ENCODE peak calls at places on chromosomes 2 and 18, in seven cellular contexts. W, K, D, P, V, T and Y are unnamed samples.
A peak's percentile ranks its signal among the peaks of the same experiment; 100 is the strongest.

GRCh38 chr18:21115519-21116411 is 4.2 kb upstream of the ROCK1 start:
- DNase-seq in K (no peak), P (no peak), D (no peak), W (no peak), V (no peak), T (no peak), Y (no peak)

GRCh38 chr2:201618744-201619654 is 24.3 kb downstream of the TMEM237 start:
- DNase-seq in V (peak; percentile 29), T (no peak), K (no peak), P (no peak), W (peak; percentile 48), D (no peak), Y (no peak)

GRCh38 chr2:109173311-109174171 is 44.5 kb downstream of the SH3RF3 start:
- DNase-seq in V (peak; percentile 16), P (no peak), K (no peak), W (peak; percentile 53), T (no peak), D (no peak), Y (no peak)

GRCh38 chr2:183996825-183997823 is 601.2 kb upstream of the ZNF804A start:
- DNase-seq in K (no peak), D (no peak), V (no peak), T (no peak), W (peak; percentile 5), P (no peak), Y (no peak)

GRCh38 chr18:9348079-9348671 is 13.6 kb downstream of the TWSG1 start:
- DNase-seq in T (peak; percentile 60), V (no peak), W (no peak), P (no peak), K (no peak), D (no peak), Y (no peak)

GRCh38 chr2:85728883-85729824 is 24.6 kb upstream of the ATOH8 start:
- DNase-seq in T (no peak), V (peak; percentile 85), W (peak; percentile 90), D (peak; percentile 71), P (peak; percentile 65), K (peak; percentile 39), Y (peak; percentile 54)

GRCh38 chr2:239903210-239903609 is 121.9 kb downstream of the NDUFA10 start:
- DNase-seq in T (no peak), P (no peak), W (no peak), V (no peak), D (no peak), K (no peak), Y (no peak)

GRCh38 chr2:216560695-216561370 is 62.2 kb downstream of the RPL37A start:
- DNase-seq in V (no peak), W (no peak), K (no peak), D (no peak), T (no peak), P (no peak), Y (no peak)

GRCh38 chr2:75222527-75222926 is 23.2 kb upstream of the TACR1 start:
- DNase-seq in D (no peak), W (no peak), T (no peak), V (no peak), K (no peak), P (no peak), Y (no peak)

GRCh38 chr2:75224636-75225094 is 25.3 kb upstream of the TACR1 start:
- DNase-seq in K (no peak), P (no peak), D (no peak), V (no peak), T (no peak), W (peak; percentile 28), Y (peak; percentile 27)

GRCh38 chr2:75226617-75227016 is 27.3 kb upstream of the TACR1 start:
- DNase-seq in K (no peak), V (no peak), T (no peak), P (no peak), D (no peak), W (no peak), Y (no peak)

GRCh38 chr2:75226099-75226498 is 26.8 kb upstream of the TACR1 start:
- DNase-seq in W (no peak), D (no peak), T (no peak), K (no peak), P (no peak), V (no peak), Y (no peak)

DNA sequence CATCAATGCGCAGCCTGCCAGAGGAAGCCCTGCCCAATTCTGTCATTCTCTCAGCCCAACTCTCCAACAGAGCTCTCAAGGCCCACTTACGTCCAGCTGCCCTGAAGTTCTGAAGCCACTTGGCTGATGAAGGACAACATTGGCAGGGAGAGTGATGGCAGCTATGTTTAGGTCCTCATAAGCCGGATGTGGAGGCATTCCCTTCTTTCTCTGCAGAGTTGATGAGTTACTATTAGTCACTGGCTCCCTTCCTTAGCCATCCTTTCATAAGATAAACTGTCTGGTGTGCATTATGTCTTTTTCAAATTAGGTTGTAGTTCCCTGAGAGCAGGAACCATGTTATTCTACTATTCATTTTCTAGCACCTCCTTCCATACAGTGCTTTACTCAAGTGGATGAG is 22.6 kb upstream of the TACR1 start:
- DNase-seq in W (no peak), K (no peak), V (no peak), T (no peak), P (no peak), D (no peak), Y (no peak)
- TF ChIP-seq JUND in W (no peak), K (no peak), V (no peak), T (no peak), P (no peak), D (no peak), Y (no peak)

GRCh38 chr18:36675076-36675475 is 153.7 kb downstream of the TPGS2 start:
- DNase-seq in V (no peak), D (no peak), T (no peak), P (no peak), W (no peak), K (no peak), Y (no peak)
- TF ChIP-seq JUND in V (no peak), D (no peak), T (no peak), P (no peak), W (no peak), K (no peak), Y (no peak)

DNA sequence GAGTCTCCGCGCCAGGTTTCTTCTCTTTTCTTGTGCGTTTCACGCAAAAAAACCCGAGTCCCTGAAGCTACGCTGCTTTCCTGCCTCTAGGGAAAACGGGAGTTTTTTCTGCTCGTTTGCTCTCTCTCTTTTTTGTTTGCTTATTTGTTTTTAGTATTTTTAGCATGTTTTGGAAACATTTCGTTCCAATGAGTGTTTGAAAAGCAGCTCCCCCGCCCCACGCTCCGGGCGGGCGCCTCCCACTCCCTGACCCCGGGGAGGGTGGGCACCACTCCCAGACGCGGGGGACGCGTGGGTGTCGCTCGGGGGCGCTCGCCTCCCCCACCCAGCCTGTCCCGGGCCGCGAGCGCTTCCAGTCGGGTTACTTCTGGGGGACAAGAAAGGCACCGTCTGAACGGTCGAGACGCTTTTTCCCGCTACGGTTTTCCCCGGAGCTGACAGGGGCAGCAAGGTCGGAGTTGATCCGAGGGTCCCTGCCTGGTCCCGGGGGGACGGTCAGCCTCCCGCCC is 446 bp upstream of the EFHD1 start:
- DNase-seq in D (no peak), K (no peak), P (no peak), V (peak; percentile 16), W (no peak), T (no peak), Y (no peak)
- TF ChIP-seq JUND in D (no peak), K (no peak), P (no peak), V (no peak), W (no peak), T (no peak), Y (no peak)

GRCh38 chr2:61173116-61173515 is 11.1 kb downstream of the C2orf74 start:
- DNase-seq in K (no peak), D (no peak), P (no peak), V (no peak), T (no peak), W (no peak), Y (no peak)
- TF ChIP-seq JUND in K (no peak), D (no peak), P (no peak), V (no peak), T (no peak), W (no peak), Y (no peak)

GRCh38 chr2:40283111-40283909 is 168.6 kb downstream of the SLC8A1 start:
- DNase-seq in P (no peak), V (no peak), K (no peak), T (no peak), D (no peak), W (no peak), Y (no peak)
- TF ChIP-seq JUND in P (no peak), V (no peak), K (no peak), T (no peak), D (no peak), W (no peak), Y (no peak)